ENCODE peak calls at places on chromosomes 4 and X, in five cellular contexts. One of them, this sample, is unnamed.
A peak's percentile ranks its signal among the peaks of the same experiment; 100 is the strongest.

GRCh38 chr4:114187592-114187991 is 208.1 kb upstream of the ARSJ start:
- DNase-seq in H1: no peak
- DNase-seq in neuronal stem cell: no peak
- DNase-seq in H9: no peak
- DNase-seq in IMR-90: no peak
- DNase-seq in this sample: no peak

GRCh38 chr4:142815834-142816233 is 30.3 kb downstream of the INPP4B start:
- DNase-seq in IMR-90: peak; percentile 70
- DNase-seq in H1: no peak
- DNase-seq in H9: no peak
- DNase-seq in neuronal stem cell: no peak
- DNase-seq in this sample: no peak

GRCh38 chr4:8694651-8695151 is 102.1 kb downstream of the CPZ start:
- DNase-seq in H9: peak; percentile 25
- DNase-seq in H1: peak; percentile 43
- DNase-seq in IMR-90: no peak
- DNase-seq in neuronal stem cell: no peak
- DNase-seq in this sample: no peak

GRCh38 chr4:163666335-163666888 is 171.9 kb downstream of the TMA16 start:
- DNase-seq in IMR-90: no peak
- DNase-seq in neuronal stem cell: no peak
- DNase-seq in H9: no peak
- DNase-seq in H1: no peak
- DNase-seq in this sample: no peak

GRCh38 chr4:81690871-81691270 is 219.2 kb upstream of the RASGEF1B start:
- DNase-seq in neuronal stem cell: no peak
- DNase-seq in IMR-90: no peak
- DNase-seq in H9: no peak
- DNase-seq in H1: no peak
- DNase-seq in this sample: peak; percentile 91

GRCh38 chrX:64204252-64204651 is 1.3 kb downstream of the AMER1 start:
- DNase-seq in H9: peak; percentile 27
- DNase-seq in H1: peak; percentile 41
- DNase-seq in neuronal stem cell: no peak
- DNase-seq in IMR-90: peak; percentile 1
- DNase-seq in this sample: no peak

GRCh38 chrX:154426916-154427792 is 1.3 kb upstream of the ATP6AP1 start:
- DNase-seq in IMR-90: no peak
- DNase-seq in H9: no peak
- DNase-seq in neuronal stem cell: no peak
- DNase-seq in H1: no peak
- DNase-seq in this sample: peak; percentile 56

GRCh38 chrX:103733017-103733416 is 22.3 kb downstream of the TMEM31 start:
- DNase-seq in neuronal stem cell: no peak
- DNase-seq in H1: no peak
- DNase-seq in IMR-90: no peak
- DNase-seq in H9: no peak
- DNase-seq in this sample: peak; percentile 81

GRCh38 chrX:132810488-132810887 is 147.9 kb downstream of the HS6ST2 start:
- DNase-seq in H1: no peak
- DNase-seq in neuronal stem cell: no peak
- DNase-seq in IMR-90: no peak
- DNase-seq in H9: no peak
- DNase-seq in this sample: no peak

GRCh38 chrX:46819136-46819535 is 17.7 kb upstream of the RP2 start:
- DNase-seq in H9: no peak
- DNase-seq in neuronal stem cell: no peak
- DNase-seq in IMR-90: no peak
- DNase-seq in H1: no peak
- DNase-seq in this sample: peak; percentile 80

GRCh38 chr4:113837397-113837796 is 75.9 kb upstream of the CAMK2D start:
- DNase-seq in IMR-90: peak; percentile 94
- DNase-seq in H1: no peak
- DNase-seq in H9: no peak
- DNase-seq in neuronal stem cell: no peak
- DNase-seq in this sample: peak; percentile 19

GRCh38 chr4:173046818-173047217 is 121.8 kb upstream of the GALNT7 start:
- DNase-seq in H9: no peak
- DNase-seq in IMR-90: peak; percentile 3
- DNase-seq in H1: no peak
- DNase-seq in neuronal stem cell: no peak
- DNase-seq in this sample: peak; percentile 3
- H2BK120ac ChIP-seq in H9: no peak overlapping the region
- H2BK120ac ChIP-seq in IMR-90: no peak overlapping the region
- H2BK120ac ChIP-seq in H1: no peak overlapping the region
- H2BK120ac ChIP-seq in neuronal stem cell: no peak overlapping the region
- H2BK120ac ChIP-seq in this sample: no peak overlapping the region

DNA sequence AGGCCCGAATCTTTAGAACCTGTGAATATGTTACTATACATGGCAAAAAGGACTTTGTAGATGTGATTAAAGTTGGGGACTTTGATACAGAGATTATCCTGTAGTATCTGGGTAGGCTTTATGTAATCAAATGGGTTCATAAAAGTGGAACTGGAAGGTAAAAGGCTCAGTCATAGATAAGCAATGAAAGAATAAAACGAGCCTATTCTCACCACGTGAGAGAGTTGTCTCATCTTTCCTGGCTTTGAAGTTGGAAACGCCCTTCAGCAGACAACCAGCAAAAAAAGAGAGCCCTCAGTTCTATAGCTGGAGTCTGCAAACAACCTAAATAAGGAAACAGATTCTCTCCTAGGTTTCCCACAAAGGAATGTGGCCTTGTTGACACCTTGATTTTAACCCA is 805.8 kb upstream of the DIAPH2 start:
- DNase-seq in H1: no peak
- DNase-seq in H9: no peak
- DNase-seq in neuronal stem cell: no peak
- DNase-seq in IMR-90: no peak
- DNase-seq in this sample: no peak
- H2AFZ ChIP-seq in H1: no peak overlapping the region
- H2AFZ ChIP-seq in H9: no peak overlapping the region
- H2AFZ ChIP-seq in neuronal stem cell: no peak overlapping the region
- H2AFZ ChIP-seq in IMR-90: no peak overlapping the region
- H2AFZ ChIP-seq in this sample: no peak overlapping the region

GRCh38 chrX:49177873-49178480 is 6.3 kb downstream of the PLP2 start:
- DNase-seq in neuronal stem cell: no peak
- DNase-seq in IMR-90: no peak
- DNase-seq in H9: no peak
- DNase-seq in H1: no peak
- DNase-seq in this sample: no peak

GRCh38 chrX:49175435-49175834 is 3.7 kb downstream of the PLP2 start:
- DNase-seq in H1: no peak
- DNase-seq in IMR-90: no peak
- DNase-seq in neuronal stem cell: no peak
- DNase-seq in H9: no peak
- DNase-seq in this sample: no peak

GRCh38 chrX:49175875-49176274 is 4.2 kb downstream of the PLP2 start:
- DNase-seq in H9: no peak
- DNase-seq in IMR-90: no peak
- DNase-seq in H1: no peak
- DNase-seq in neuronal stem cell: no peak
- DNase-seq in this sample: no peak

GRCh38 chrX:49177338-49177833 is 5.7 kb downstream of the PLP2 start:
- DNase-seq in IMR-90: no peak
- DNase-seq in H9: no peak
- DNase-seq in neuronal stem cell: no peak
- DNase-seq in H1: no peak
- DNase-seq in this sample: no peak

GRCh38 chrX:49176421-49177326 is 5.0 kb downstream of the PLP2 start:
- DNase-seq in H1: no peak
- DNase-seq in IMR-90: no peak
- DNase-seq in H9: no peak
- DNase-seq in neuronal stem cell: no peak
- DNase-seq in this sample: no peak
- H2BK120ac ChIP-seq in H1: no peak overlapping the region
- H2BK120ac ChIP-seq in IMR-90: no peak overlapping the region
- H2BK120ac ChIP-seq in H9: no peak overlapping the region
- H2BK120ac ChIP-seq in neuronal stem cell: no peak overlapping the region
- H2BK120ac ChIP-seq in this sample: no peak overlapping the region

DNA sequence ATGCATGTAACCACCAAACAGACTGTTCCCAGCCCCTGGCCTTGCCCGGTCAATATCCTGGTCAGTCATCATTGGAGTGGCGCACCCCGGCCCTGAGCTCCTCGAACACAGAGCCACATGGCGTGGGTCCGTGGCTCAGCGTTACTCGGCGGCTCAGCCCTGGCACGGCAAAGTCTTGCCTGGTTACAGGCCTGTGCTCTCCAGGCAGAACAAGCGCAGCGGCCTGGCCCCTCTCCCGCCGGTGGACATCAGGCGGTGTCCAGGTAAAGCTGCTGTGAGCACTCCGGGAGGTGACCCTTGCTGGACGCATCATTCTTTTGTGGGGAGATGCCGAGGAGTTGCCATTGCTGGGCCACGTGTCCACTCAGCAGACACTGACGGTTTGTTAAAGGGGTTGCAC is 6.1 kb upstream of the UVSSA start:
- DNase-seq in H9: no peak
- DNase-seq in H1: no peak
- DNase-seq in neuronal stem cell: no peak
- DNase-seq in IMR-90: no peak
- DNase-seq in this sample: no peak
- H2AFZ ChIP-seq in H9: no peak overlapping the region
- H2AFZ ChIP-seq in H1: no peak overlapping the region
- H2AFZ ChIP-seq in neuronal stem cell: no peak overlapping the region
- H2AFZ ChIP-seq in IMR-90: no peak overlapping the region
- H2AFZ ChIP-seq in this sample: no peak overlapping the region

DNA sequence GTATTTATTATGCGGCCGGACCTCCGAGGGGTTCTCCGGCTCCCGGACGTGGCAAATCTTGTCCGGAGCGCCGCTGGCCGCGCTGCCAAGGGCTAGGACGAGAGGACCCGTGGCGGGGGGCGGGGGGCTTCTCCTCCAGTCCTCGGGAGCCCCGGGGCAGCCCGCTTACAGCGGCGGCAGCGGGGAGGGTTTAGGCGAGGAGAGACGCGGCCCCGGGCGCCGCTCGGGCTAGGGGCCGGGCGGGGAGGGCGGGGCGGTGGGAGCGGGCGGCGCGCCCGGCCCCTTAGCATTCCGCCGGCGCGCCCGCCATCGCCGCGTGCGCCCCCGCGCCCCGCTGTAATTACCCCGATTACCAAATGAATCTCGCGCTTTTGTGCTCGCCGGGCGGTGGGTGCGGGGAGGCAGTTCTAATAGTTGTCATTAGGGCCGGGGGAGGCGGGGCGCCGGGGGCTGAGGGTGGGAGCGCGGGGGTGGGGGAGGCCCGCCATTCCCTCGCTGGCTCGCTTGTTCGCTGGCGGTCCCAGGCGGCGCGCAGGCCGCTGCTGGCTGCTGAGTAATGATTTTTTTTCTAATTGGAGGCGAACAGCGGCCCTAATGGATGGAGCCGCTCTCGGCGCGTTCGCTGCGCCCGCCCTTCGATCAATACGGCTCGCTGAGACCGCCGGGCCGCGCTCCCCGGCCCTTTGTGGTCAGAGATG is 276.6 kb downstream of the BCOR start:
- DNase-seq in H9: peak; percentile 77
- DNase-seq in IMR-90: peak; percentile 17
- DNase-seq in H1: peak; percentile 56
- DNase-seq in neuronal stem cell: peak; percentile 51
- DNase-seq in this sample: peak; percentile 37
- H2BK120ac ChIP-seq in H9: no peak overlapping the region
- H2BK120ac ChIP-seq in IMR-90: no peak overlapping the region
- H2BK120ac ChIP-seq in H1: no peak overlapping the region
- H2BK120ac ChIP-seq in neuronal stem cell: no peak overlapping the region
- H2BK120ac ChIP-seq in this sample: no peak overlapping the region

GRCh38 chr4:91065117-91065516 is 937.9 kb downstream of the CCSER1 start:
- DNase-seq in IMR-90: no peak
- DNase-seq in neuronal stem cell: no peak
- DNase-seq in H1: no peak
- DNase-seq in H9: no peak
- DNase-seq in this sample: no peak

GRCh38 chr4:91058345-91058744 is 931.2 kb downstream of the CCSER1 start:
- DNase-seq in H9: no peak
- DNase-seq in IMR-90: peak; percentile 0
- DNase-seq in neuronal stem cell: no peak
- DNase-seq in H1: no peak
- DNase-seq in this sample: no peak

GRCh38 chr4:91064157-91064853 is 937.1 kb downstream of the CCSER1 start:
- DNase-seq in IMR-90: no peak
- DNase-seq in neuronal stem cell: peak; percentile 42
- DNase-seq in H9: no peak
- DNase-seq in H1: peak; percentile 47
- DNase-seq in this sample: peak; percentile 9
- H2AFZ ChIP-seq in IMR-90: no peak overlapping the region
- H2AFZ ChIP-seq in neuronal stem cell: peak overlapping the region; percentile 90
- H2AFZ ChIP-seq in H9: no peak overlapping the region
- H2AFZ ChIP-seq in H1: peak overlapping the region; percentile 77
- H2AFZ ChIP-seq in this sample: no peak overlapping the region

DNA sequence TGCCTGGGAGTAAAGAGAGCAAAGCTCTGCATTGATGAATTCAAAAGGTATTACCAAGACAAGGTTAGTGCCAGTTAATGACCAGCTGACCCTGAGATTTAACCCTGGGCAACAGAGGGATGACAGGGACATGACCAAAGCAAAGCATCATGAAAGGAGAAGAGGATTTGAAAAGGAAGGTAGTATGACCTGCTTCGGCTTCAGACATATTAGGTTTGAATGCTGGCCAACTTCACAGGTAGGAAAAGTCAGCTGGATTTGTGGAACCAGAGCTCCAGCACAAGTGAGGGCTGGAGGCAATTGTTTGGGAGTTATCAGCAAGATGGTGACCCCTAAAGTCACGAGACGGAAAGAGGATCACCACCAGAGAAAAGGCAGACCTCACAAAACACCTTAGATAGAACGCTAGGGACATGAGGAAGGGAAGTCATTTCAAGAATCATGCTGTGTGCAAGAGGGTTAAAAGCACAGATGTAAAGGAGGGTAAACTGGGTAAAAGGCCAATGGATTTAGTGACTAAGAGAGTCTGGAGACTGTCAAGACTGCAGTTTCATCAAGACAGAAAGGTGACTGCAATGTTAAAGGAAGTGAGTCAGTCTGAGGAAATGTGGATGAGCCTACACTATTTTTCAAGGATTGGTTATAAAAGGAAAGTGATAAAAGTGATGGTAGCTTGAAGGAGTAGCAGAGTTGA is 45.6 kb downstream of the SH3RF1 start:
- DNase-seq in neuronal stem cell: no peak
- DNase-seq in H1: no peak
- DNase-seq in H9: no peak
- DNase-seq in IMR-90: peak; percentile 98
- DNase-seq in this sample: peak; percentile 68
- H2BK120ac ChIP-seq in neuronal stem cell: no peak overlapping the region
- H2BK120ac ChIP-seq in H1: no peak overlapping the region
- H2BK120ac ChIP-seq in H9: no peak overlapping the region
- H2BK120ac ChIP-seq in IMR-90: peak overlapping the region; percentile 92
- H2BK120ac ChIP-seq in this sample: peak overlapping the region; percentile 93

GRCh38 chr4:178423366-178423765 is 981.1 kb upstream of the AGA start:
- DNase-seq in IMR-90: no peak
- DNase-seq in neuronal stem cell: no peak
- DNase-seq in H1: no peak
- DNase-seq in H9: no peak
- DNase-seq in this sample: no peak
- H2AFZ ChIP-seq in IMR-90: no peak overlapping the region
- H2AFZ ChIP-seq in neuronal stem cell: no peak overlapping the region
- H2AFZ ChIP-seq in H1: no peak overlapping the region
- H2AFZ ChIP-seq in H9: no peak overlapping the region
- H2AFZ ChIP-seq in this sample: no peak overlapping the region

GRCh38 chr4:151325320-151326246 is at the start of gene SH3D19:
- DNase-seq in H9: peak; percentile 52
- DNase-seq in H1: peak; percentile 75
- DNase-seq in IMR-90: peak; percentile 19
- DNase-seq in neuronal stem cell: peak; percentile 57
- DNase-seq in this sample: peak; percentile 73
- H2BK120ac ChIP-seq in H9: no peak within 1 kb of the TSS
- H2BK120ac ChIP-seq in H1: peak within 1 kb of the TSS; percentile 98
- H2BK120ac ChIP-seq in IMR-90: no peak within 1 kb of the TSS
- H2BK120ac ChIP-seq in neuronal stem cell: peak within 1 kb of the TSS; percentile 99
- H2BK120ac ChIP-seq in this sample: peak within 1 kb of the TSS; percentile 62

This sample was measured in trophoblast cell.